ENCODE peak calls at places on chromosomes 5 and 9, in eight cellular contexts. One of them, this sample, is unnamed.

GRCh38 chr5:36492998-36493655 is 113.3 kb upstream of the SLC1A3 start:
- DNase-seq in stimulated activated CD8-positive, alpha-beta memory T cell treated with anti-CD3 and anti-CD28 coated beads, Interleukin-2, amount 100 ng/mL, for 1 hour: no peak
- DNase-seq in epithelial cell of proximal tubule: peak
- DNase-seq in NCI-H1417: no peak
- DNase-seq in GM04504: no peak
- DNase-seq in cardiac fibroblast: peak
- DNase-seq in T-helper 2 cell: no peak
- DNase-seq in stimulated activated CD4-positive, alpha-beta T cell treated with anti-CD3 and anti-CD28 coated beads, Interleukin-12 subunit alpha, Interleukin-12 subunit beta, amount 100 ng/mL, for 4 hours: no peak
- DNase-seq in this sample: peak

GRCh38 chr5:143243103-143243502 is 160.4 kb downstream of the NR3C1 start:
- DNase-seq in T-helper 2 cell: no peak
- DNase-seq in stimulated activated CD8-positive, alpha-beta memory T cell treated with anti-CD3 and anti-CD28 coated beads, Interleukin-2, amount 100 ng/mL, for 1 hour: no peak
- DNase-seq in NCI-H1417: no peak
- DNase-seq in epithelial cell of proximal tubule: no peak
- DNase-seq in stimulated activated CD4-positive, alpha-beta T cell treated with anti-CD3 and anti-CD28 coated beads, Interleukin-12 subunit alpha, Interleukin-12 subunit beta, amount 100 ng/mL, for 4 hours: no peak
- DNase-seq in cardiac fibroblast: no peak
- DNase-seq in GM04504: no peak
- DNase-seq in this sample: no peak

GRCh38 chr9:120918931-120919638 is 7.5 kb downstream of the TRAF1 start:
- DNase-seq in cardiac fibroblast: no peak
- DNase-seq in stimulated activated CD8-positive, alpha-beta memory T cell treated with anti-CD3 and anti-CD28 coated beads, Interleukin-2, amount 100 ng/mL, for 1 hour: no peak
- DNase-seq in NCI-H1417: no peak
- DNase-seq in stimulated activated CD4-positive, alpha-beta T cell treated with anti-CD3 and anti-CD28 coated beads, Interleukin-12 subunit alpha, Interleukin-12 subunit beta, amount 100 ng/mL, for 4 hours: no peak
- DNase-seq in epithelial cell of proximal tubule: no peak
- DNase-seq in T-helper 2 cell: no peak
- DNase-seq in GM04504: no peak
- DNase-seq in this sample: no peak

GRCh38 chr5:77080905-77081304 is 6.2 kb downstream of the ZBED3 start:
- DNase-seq in T-helper 2 cell: no peak
- DNase-seq in stimulated activated CD4-positive, alpha-beta T cell treated with anti-CD3 and anti-CD28 coated beads, Interleukin-12 subunit alpha, Interleukin-12 subunit beta, amount 100 ng/mL, for 4 hours: no peak
- DNase-seq in cardiac fibroblast: no peak
- DNase-seq in GM04504: no peak
- DNase-seq in stimulated activated CD8-positive, alpha-beta memory T cell treated with anti-CD3 and anti-CD28 coated beads, Interleukin-2, amount 100 ng/mL, for 1 hour: no peak
- DNase-seq in epithelial cell of proximal tubule: no peak
- DNase-seq in NCI-H1417: no peak
- DNase-seq in this sample: no peak

GRCh38 chr9:77011973-77012817 is 7.3 kb upstream of the FOXB2 start:
- DNase-seq in GM04504: no peak
- DNase-seq in stimulated activated CD4-positive, alpha-beta T cell treated with anti-CD3 and anti-CD28 coated beads, Interleukin-12 subunit alpha, Interleukin-12 subunit beta, amount 100 ng/mL, for 4 hours: peak
- DNase-seq in cardiac fibroblast: peak
- DNase-seq in T-helper 2 cell: peak
- DNase-seq in stimulated activated CD8-positive, alpha-beta memory T cell treated with anti-CD3 and anti-CD28 coated beads, Interleukin-2, amount 100 ng/mL, for 1 hour: peak
- DNase-seq in epithelial cell of proximal tubule: no peak
- DNase-seq in NCI-H1417: no peak
- DNase-seq in this sample: peak

GRCh38 chr5:147482426-147483196 is 27.3 kb downstream of the DPYSL3 start:
- DNase-seq in cardiac fibroblast: peak
- DNase-seq in stimulated activated CD4-positive, alpha-beta T cell treated with anti-CD3 and anti-CD28 coated beads, Interleukin-12 subunit alpha, Interleukin-12 subunit beta, amount 100 ng/mL, for 4 hours: no peak
- DNase-seq in T-helper 2 cell: no peak
- DNase-seq in GM04504: no peak
- DNase-seq in epithelial cell of proximal tubule: no peak
- DNase-seq in stimulated activated CD8-positive, alpha-beta memory T cell treated with anti-CD3 and anti-CD28 coated beads, Interleukin-2, amount 100 ng/mL, for 1 hour: no peak
- DNase-seq in NCI-H1417: peak
- DNase-seq in this sample: no peak

GRCh38 chr9:75086443-75087278 is 1.3 kb downstream of the NMRK1 start:
- DNase-seq in cardiac fibroblast: no peak
- DNase-seq in stimulated activated CD8-positive, alpha-beta memory T cell treated with anti-CD3 and anti-CD28 coated beads, Interleukin-2, amount 100 ng/mL, for 1 hour: no peak
- DNase-seq in NCI-H1417: no peak
- DNase-seq in T-helper 2 cell: no peak
- DNase-seq in epithelial cell of proximal tubule: no peak
- DNase-seq in GM04504: no peak
- DNase-seq in stimulated activated CD4-positive, alpha-beta T cell treated with anti-CD3 and anti-CD28 coated beads, Interleukin-12 subunit alpha, Interleukin-12 subunit beta, amount 100 ng/mL, for 4 hours: no peak
- DNase-seq in this sample: no peak

GRCh38 chr9:136695955-136696354 is 8.7 kb upstream of the AGPAT2 start:
- DNase-seq in epithelial cell of proximal tubule: no peak
- DNase-seq in GM04504: no peak
- DNase-seq in cardiac fibroblast: no peak
- DNase-seq in NCI-H1417: peak
- DNase-seq in T-helper 2 cell: no peak
- DNase-seq in stimulated activated CD8-positive, alpha-beta memory T cell treated with anti-CD3 and anti-CD28 coated beads, Interleukin-2, amount 100 ng/mL, for 1 hour: no peak
- DNase-seq in stimulated activated CD4-positive, alpha-beta T cell treated with anti-CD3 and anti-CD28 coated beads, Interleukin-12 subunit alpha, Interleukin-12 subunit beta, amount 100 ng/mL, for 4 hours: no peak
- DNase-seq in this sample: no peak

GRCh38 chr5:68330564-68330963 is 115.0 kb downstream of the PIK3R1 start:
- DNase-seq in cardiac fibroblast: peak
- DNase-seq in NCI-H1417: no peak
- DNase-seq in stimulated activated CD8-positive, alpha-beta memory T cell treated with anti-CD3 and anti-CD28 coated beads, Interleukin-2, amount 100 ng/mL, for 1 hour: no peak
- DNase-seq in stimulated activated CD4-positive, alpha-beta T cell treated with anti-CD3 and anti-CD28 coated beads, Interleukin-12 subunit alpha, Interleukin-12 subunit beta, amount 100 ng/mL, for 4 hours: no peak
- DNase-seq in epithelial cell of proximal tubule: no peak
- DNase-seq in GM04504: no peak
- DNase-seq in T-helper 2 cell: no peak
- DNase-seq in this sample: peak